ENCODE peak calls at places on chromosomes 16 and 17, in eight cellular contexts. N, C, J, E, X, I, K and Y are unnamed samples.

GRCh38 chr17:58081641-58082340 is 1.4 kb upstream of the DYNLL2 start:
- DNase-seq in N (no peak), C (no peak), J (no peak), E (no peak), X (no peak), I (no peak), K (no peak), Y (no peak)

GRCh38 chr17:48563385-48563838 is 14.7 kb downstream of the HOXB4 start:
- DNase-seq in N (no peak), C (no peak), J (no peak), E (no peak), X (no peak), I (no peak), K (no peak), Y (no peak)

GRCh38 chr16:57745768-57746167 is 10.2 kb downstream of the KATNB1 start:
- DNase-seq in N (no peak), C (no peak), J (no peak), E (no peak), X (no peak), I (no peak), K (no peak), Y (no peak)

GRCh38 chr16:85200471-85201278 is 88.4 kb upstream of the CIBAR2 start:
- DNase-seq in N (no peak), C (no peak), J (no peak), E (no peak), X (no peak), I (no peak), K (no peak), Y (no peak)

GRCh38 chr17:79711715-79712305 is 18.9 kb upstream of the ENPP7 start:
- DNase-seq in N (no peak), C (no peak), J (no peak), E (no peak), X (no peak), I (no peak), K (no peak), Y (peak)

GRCh38 chr16:89534147-89534788 is 26.1 kb downstream of the SPG7 start:
- DNase-seq in N (peak), C (no peak), J (peak), E (no peak), X (no peak), I (no peak), K (no peak), Y (no peak)

GRCh38 chr16:84356176-84356575 is 12.2 kb upstream of the ATP2C2 start:
- DNase-seq in N (no peak), C (no peak), J (no peak), E (no peak), X (no peak), I (no peak), K (no peak), Y (no peak)

GRCh38 chr17:82088838-82089722 is 9.0 kb downstream of the FASN start:
- DNase-seq in N (no peak), C (no peak), J (no peak), E (no peak), X (no peak), I (no peak), K (no peak), Y (no peak)

GRCh38 chr17:78258323-78259229 is 27.1 kb downstream of the TMEM235 start:
- DNase-seq in N (no peak), C (no peak), J (peak), E (peak), X (no peak), I (no peak), K (peak), Y (no peak)